ENCODE peak calls at places on chromosomes 7 and 10, in four cellular contexts. C, J, R and U are unnamed samples.

GRCh38 chr10:44995914-44996633 is 4.6 kb upstream of the ZNF22 start:
- DNase-seq in C (no peak), J (no peak), R (no peak), U (no peak)

GRCh38 chr10:1047937-1048336 is 982 bp downstream of the IDI1 start:
- DNase-seq in C (no peak), J (peak), R (no peak), U (peak)

GRCh38 chr7:46515844-46516590 is 594.9 kb upstream of the IGFBP3 start:
- DNase-seq in C (no peak), J (no peak), R (no peak), U (no peak)

GRCh38 chr7:155913311-155913710 is 101.0 kb upstream of the SHH start:
- DNase-seq in C (no peak), J (no peak), R (no peak), U (no peak)

GRCh38 chr10:110834622-110835219 is 37.0 kb upstream of the PDCD4 start:
- DNase-seq in C (no peak), J (peak), R (no peak), U (no peak)

GRCh38 chr7:83648464-83649241 is at the start of gene SEMA3E:
- DNase-seq in C (peak), J (no peak), R (no peak), U (peak)

GRCh38 chr7:832292-832967 is at the start of gene SUN1:
- DNase-seq in C (peak), J (no peak), R (no peak), U (peak)

GRCh38 chr10:807163-807957 is 117.9 kb upstream of the DIP2C start:
- DNase-seq in C (no peak), J (no peak), R (no peak), U (no peak)

GRCh38 chr10:84541289-84541637 is 212.9 kb downstream of the CCSER2 start:
- DNase-seq in C (no peak), J (peak), R (no peak), U (peak)

GRCh38 chr7:15158141-15158810 is 255.7 kb upstream of the DGKB start:
- DNase-seq in C (no peak), J (peak), R (no peak), U (peak)

GRCh38 chr7:21926448-21926847 is 19.3 kb downstream of the CDCA7L start:
- DNase-seq in C (no peak), J (no peak), R (no peak), U (no peak)

GRCh38 chr10:69145329-69145728 is 21.4 kb downstream of the VPS26A start:
- DNase-seq in C (no peak), J (no peak), R (no peak), U (no peak)